ENCODE peak calls at places on chromosomes 4 and X, in six cellular contexts. I is HFF-Myc; X is T-helper 9 cell; J is retinal pigment epithelial cell; U is activated T-helper 1 cell treated with anti-CD3 and anti-CD28 coated beads, Interleukin-12 subunit alpha, Interleukin-12 subunit beta, Interleukin-2, Interleukin-4 antibody, amounts not matched to agents 30 ng/mL and 10 ng/mL and 1 ng/mL, durations not matched to agents 14 hours and 24 hours and 36 hours; M is stimulated activated CD4-positive, alpha-beta T cell treated with anti-CD3 and anti-CD28 coated beads, Interleukin-12 subunit alpha, Interleukin-12 subunit beta, amount 100 ng/mL, for 48 hours. O is an unnamed sample.

GRCh38 chr4:180380733-180381132 is 1862.5 kb upstream of the TENM3 start:
- DNase-seq in X (no peak), U (no peak), M (no peak), I (no peak), J (no peak), O (no peak)

GRCh38 chrX:69285881-69286545 is 120.8 kb upstream of the PJA1 start:
- DNase-seq in I (no peak), X (peak), U (peak), J (no peak), M (peak), O (peak)

GRCh38 chr4:184345573-184345922 is 127.9 kb upstream of the ENPP6 start:
- DNase-seq in J (no peak), I (no peak), U (no peak), M (no peak), X (no peak), O (no peak)

GRCh38 chrX:102958794-102959193 is 21.7 kb downstream of the RAB40AL start:
- DNase-seq in M (no peak), I (no peak), U (no peak), X (no peak), J (no peak), O (no peak)

GRCh38 chr4:147362868-147363440 is 117.9 kb upstream of the EDNRA start:
- DNase-seq in X (no peak), U (no peak), M (no peak), I (no peak), J (no peak), O (no peak)

GRCh38 chr4:76108467-76109181 is 34.1 kb downstream of the ART3 start:
- DNase-seq in J (no peak), M (no peak), I (no peak), U (no peak), X (no peak), O (no peak)

GRCh38 chr4:21802406-21802805 is 146.2 kb downstream of the KCNIP4 start:
- DNase-seq in X (no peak), U (no peak), J (peak), M (no peak), I (no peak), O (no peak)

GRCh38 chr4:153728151-153728550 is 31.7 kb downstream of the RNF175 start:
- DNase-seq in M (no peak), J (no peak), X (no peak), U (no peak), I (no peak), O (no peak)

GRCh38 chrX:40108084-40108958 is 10.6 kb upstream of the BCOR start:
- DNase-seq in I (no peak), X (no peak), U (no peak), J (no peak), M (no peak), O (no peak)

GRCh38 chr4:88159137-88159725 is 792 bp upstream of the ABCG2 start:
- DNase-seq in I (no peak), X (no peak), M (no peak), J (no peak), U (no peak), O (no peak)

GRCh38 chr4:107044170-107044569 is 8.1 kb upstream of the DKK2 start:
- DNase-seq in U (no peak), J (no peak), I (no peak), M (no peak), X (no peak), O (no peak)

GRCh38 chr4:126268106-126268505 is 953.4 kb downstream of the FAT4 start:
- DNase-seq in J (no peak), X (no peak), I (no peak), M (no peak), U (no peak), O (no peak)

GRCh38 chrX:96407981-96408380 is 276.7 kb upstream of the DIAPH2 start:
- DNase-seq in X (no peak), U (no peak), J (no peak), I (no peak), M (no peak), O (no peak)

GRCh38 chr4:6910960-6911874 is 1.6 kb downstream of the TBC1D14 start:
- DNase-seq in M (no peak), X (no peak), I (no peak), J (no peak), U (no peak), O (no peak)

GRCh38 chr4:155319506-155319905 is 57.3 kb downstream of the MAP9 start:
- DNase-seq in U (no peak), I (no peak), J (no peak), M (no peak), X (no peak), O (no peak)

GRCh38 chrX:6778547-6779231 is 243.8 kb upstream of the VCX3A start:
- DNase-seq in J (no peak), I (no peak), X (no peak), U (no peak), M (no peak), O (no peak)

GRCh38 chr4:153929651-153930050 is 140.8 kb upstream of the SFRP2 start:
- DNase-seq in J (no peak), U (no peak), I (no peak), M (no peak), X (no peak), O (no peak)

GRCh38 chr4:110944501-110944900 is 321.6 kb upstream of the PITX2 start:
- DNase-seq in I (no peak), M (no peak), U (no peak), J (no peak), X (no peak), O (no peak)

GRCh38 chrX:5425119-5425518 is 803.5 kb downstream of the NLGN4X start:
- DNase-seq in X (no peak), I (no peak), J (no peak), M (no peak), U (no peak), O (no peak)

GRCh38 chrX:75156537-75156945 is 458 bp upstream of the ABCB7 start:
- DNase-seq in J (no peak), X (no peak), M (no peak), U (no peak), I (no peak), O (no peak)

GRCh38 chr4:145389566-145389965 is 92.1 kb upstream of the SMAD1 start:
- DNase-seq in M (no peak), U (no peak), X (no peak), I (no peak), J (no peak), O (no peak)

GRCh38 chr4:188201851-188202250 is 62.6 kb downstream of the TRIML1 start:
- DNase-seq in X (no peak), M (no peak), I (no peak), J (no peak), U (no peak), O (no peak)

GRCh38 chr4:15712214-15712613 is 9.3 kb downstream of the BST1 start:
- DNase-seq in J (no peak), U (no peak), I (no peak), X (no peak), M (no peak), O (no peak)

GRCh38 chr4:149781150-149781549 is 34.5 kb downstream of the IQCM start:
- DNase-seq in I (peak), J (no peak), U (no peak), M (no peak), X (no peak), O (no peak)

GRCh38 chrX:70481424-70481823 is 36.8 kb downstream of the DLG3 start:
- DNase-seq in U (no peak), M (no peak), X (no peak), I (no peak), J (no peak), O (no peak)

GRCh38 chr4:38131371-38132139 is 171.4 kb downstream of the PTTG2 start:
- DNase-seq in U (peak), J (no peak), X (peak), M (peak), I (no peak), O (peak)

GRCh38 chrX:153593811-153594500 is 5.0 kb downstream of the CCNQ start:
- DNase-seq in I (no peak), J (no peak), M (no peak), U (no peak), X (no peak), O (no peak)

GRCh38 chrX:67651437-67652142 is 107.8 kb downstream of the AR start:
- DNase-seq in I (no peak), U (no peak), X (no peak), M (no peak), J (no peak), O (no peak)

GRCh38 chr4:138241281-138242075 is 671 bp downstream of the SLC7A11 start:
- DNase-seq in J (no peak), U (no peak), X (no peak), M (no peak), I (no peak), O (no peak)

GRCh38 chr4:183256756-183257385 is 63.2 kb downstream of the CLDN22 start:
- DNase-seq in M (peak), J (no peak), X (peak), I (peak), U (no peak), O (no peak)

GRCh38 chrX:109472939-109473713 is 8.8 kb downstream of the GUCY2F start:
- DNase-seq in J (no peak), U (no peak), M (peak), X (no peak), I (no peak), O (no peak)

GRCh38 chrX:70132244-70132643 is 1.0 kb upstream of the IGBP1 start:
- DNase-seq in U (no peak), J (no peak), I (no peak), M (no peak), X (no peak), O (no peak)

GRCh38 chr4:105895324-105895608 is at the start of gene NPNT:
- DNase-seq in X (no peak), M (no peak), I (no peak), J (no peak), U (no peak), O (no peak)

GRCh38 chr4:40629401-40630334 is at the start of gene RBM47:
- DNase-seq in M (no peak), J (no peak), I (no peak), X (no peak), U (peak), O (peak)

GRCh38 chrX:40012039-40012799 is 85.5 kb downstream of the BCOR start:
- DNase-seq in J (no peak), U (no peak), M (no peak), X (no peak), I (no peak), O (peak)

GRCh38 chr4:7537853-7538252 is 103.1 kb upstream of the PSAPL1 start:
- DNase-seq in M (no peak), U (no peak), X (no peak), J (no peak), I (no peak), O (no peak)

GRCh38 chr4:4289055-4289454 is 899 bp downstream of the LYAR start:
- DNase-seq in I (no peak), U (no peak), X (no peak), M (no peak), J (no peak), O (no peak)

GRCh38 chr4:20272411-20272872 is 20.7 kb downstream of the SLIT2 start:
- DNase-seq in M (no peak), I (no peak), J (peak), X (no peak), U (no peak), O (no peak)

GRCh38 chr4:166021617-166022016 is 148.6 kb downstream of the TLL1 start:
- DNase-seq in M (no peak), U (no peak), I (no peak), J (no peak), X (no peak), O (no peak)